ENCODE peak calls at places on chromosomes 16 and 17, in five cellular contexts. One of them, this sample, is unnamed.
A peak's percentile ranks its signal among the peaks of the same experiment; 100 is the strongest.

GRCh38 chr16:81385031-81385756 is 59.4 kb upstream of the CMIP start:
- DNase-seq in ovary: no peak
- DNase-seq in cardiac fibroblast: peak; percentile 25
- DNase-seq in IMR-90: no peak
- DNase-seq in fibroblast of the aortic adventitia: no peak
- DNase-seq in this sample: no peak

GRCh38 chr16:80924372-80924978 is 82.2 kb downstream of the CMC2 start:
- DNase-seq in IMR-90: peak; percentile 43
- DNase-seq in cardiac fibroblast: peak; percentile 76
- DNase-seq in ovary: no peak
- DNase-seq in fibroblast of the aortic adventitia: peak; percentile 56
- DNase-seq in this sample: no peak

GRCh38 chr17:55284001-55284884 is 19.5 kb downstream of the HLF start:
- DNase-seq in cardiac fibroblast: no peak
- DNase-seq in fibroblast of the aortic adventitia: no peak
- DNase-seq in IMR-90: no peak
- DNase-seq in ovary: no peak
- DNase-seq in this sample: no peak

GRCh38 chr17:49748791-49749190 is 15.1 kb downstream of the FAM117A start:
- DNase-seq in ovary: no peak
- DNase-seq in fibroblast of the aortic adventitia: no peak
- DNase-seq in IMR-90: no peak
- DNase-seq in cardiac fibroblast: no peak
- DNase-seq in this sample: no peak

GRCh38 chr16:82735176-82735575 is 108.4 kb downstream of the CDH13 start:
- DNase-seq in cardiac fibroblast: peak; percentile 24
- DNase-seq in fibroblast of the aortic adventitia: no peak
- DNase-seq in IMR-90: no peak
- DNase-seq in ovary: no peak
- DNase-seq in this sample: no peak

GRCh38 chr16:86491643-86492030 is 18.7 kb upstream of the FOXF1 start:
- DNase-seq in ovary: no peak
- DNase-seq in IMR-90: no peak
- DNase-seq in fibroblast of the aortic adventitia: no peak
- DNase-seq in cardiac fibroblast: no peak
- DNase-seq in this sample: no peak

GRCh38 chr17:67477687-67478086 is 100.6 kb downstream of the PITPNC1 start:
- DNase-seq in fibroblast of the aortic adventitia: peak; percentile 66
- DNase-seq in ovary: no peak
- DNase-seq in IMR-90: peak; percentile 80
- DNase-seq in cardiac fibroblast: no peak
- DNase-seq in this sample: no peak

GRCh38 chr16:68070249-68070725 is 14.9 kb upstream of the NFATC3 start:
- DNase-seq in cardiac fibroblast: no peak
- DNase-seq in ovary: no peak
- DNase-seq in IMR-90: no peak
- DNase-seq in fibroblast of the aortic adventitia: no peak
- DNase-seq in this sample: no peak

GRCh38 chr17:55158439-55158838 is 106.3 kb upstream of the HLF start:
- DNase-seq in cardiac fibroblast: no peak
- DNase-seq in fibroblast of the aortic adventitia: no peak
- DNase-seq in IMR-90: no peak
- DNase-seq in ovary: no peak
- DNase-seq in this sample: no peak

GRCh38 chr16:49734330-49734729 is 121.6 kb downstream of the ZNF423 start:
- DNase-seq in IMR-90: no peak
- DNase-seq in ovary: peak; percentile 34
- DNase-seq in cardiac fibroblast: peak; percentile 39
- DNase-seq in fibroblast of the aortic adventitia: peak; percentile 16
- DNase-seq in this sample: no peak

GRCh38 chr17:16909472-16909871 is 62.4 kb downstream of the TNFRSF13B start:
- DNase-seq in IMR-90: no peak
- DNase-seq in cardiac fibroblast: no peak
- DNase-seq in ovary: no peak
- DNase-seq in fibroblast of the aortic adventitia: no peak
- DNase-seq in this sample: no peak

GRCh38 chr17:2049333-2050245 is 5.3 kb upstream of the HIC1 start:
- DNase-seq in ovary: peak; percentile 94
- DNase-seq in IMR-90: peak; percentile 77
- DNase-seq in cardiac fibroblast: peak; percentile 93
- DNase-seq in fibroblast of the aortic adventitia: peak; percentile 78
- DNase-seq in this sample: peak; percentile 94

GRCh38 chr16:87541004-87541881 is 48.4 kb upstream of the ZCCHC14 start:
- DNase-seq in ovary: peak; percentile 54
- DNase-seq in cardiac fibroblast: peak; percentile 73
- DNase-seq in IMR-90: peak; percentile 79
- DNase-seq in fibroblast of the aortic adventitia: peak; percentile 61
- DNase-seq in this sample: peak; percentile 94

GRCh38 chr16:89624775-89625761 is 11.6 kb downstream of the DPEP1 start:
- DNase-seq in fibroblast of the aortic adventitia: no peak
- DNase-seq in ovary: no peak
- DNase-seq in IMR-90: no peak
- DNase-seq in cardiac fibroblast: no peak
- DNase-seq in this sample: no peak

GRCh38 chr16:84462296-84463210 is 41.9 kb downstream of the MEAK7 start:
- DNase-seq in ovary: no peak
- DNase-seq in IMR-90: no peak
- DNase-seq in fibroblast of the aortic adventitia: no peak
- DNase-seq in cardiac fibroblast: no peak
- DNase-seq in this sample: peak; percentile 70

GRCh38 chr16:86571197-86571915 is 4.7 kb downstream of the FOXC2 start:
- DNase-seq in IMR-90: no peak
- DNase-seq in fibroblast of the aortic adventitia: no peak
- DNase-seq in ovary: no peak
- DNase-seq in cardiac fibroblast: no peak
- DNase-seq in this sample: peak; percentile 71

GRCh38 chr16:2228161-2228824 is 4.9 kb downstream of the E4F1 start:
- DNase-seq in fibroblast of the aortic adventitia: no peak
- DNase-seq in IMR-90: no peak
- DNase-seq in ovary: no peak
- DNase-seq in cardiac fibroblast: no peak
- DNase-seq in this sample: no peak

GRCh38 chr16:8665529-8665928 is 8.9 kb upstream of the ABAT start:
- DNase-seq in cardiac fibroblast: no peak
- DNase-seq in ovary: no peak
- DNase-seq in IMR-90: no peak
- DNase-seq in fibroblast of the aortic adventitia: no peak
- DNase-seq in this sample: no peak

GRCh38 chr16:81498351-81498750 is 53.7 kb downstream of the CMIP start:
- DNase-seq in cardiac fibroblast: no peak
- DNase-seq in ovary: no peak
- DNase-seq in fibroblast of the aortic adventitia: no peak
- DNase-seq in IMR-90: no peak
- DNase-seq in this sample: no peak

GRCh38 chr16:56933266-56933619 is 1.3 kb downstream of the HERPUD1 start:
- DNase-seq in IMR-90: no peak
- DNase-seq in ovary: no peak
- DNase-seq in cardiac fibroblast: no peak
- DNase-seq in fibroblast of the aortic adventitia: peak; percentile 35
- DNase-seq in this sample: no peak

GRCh38 chr16:46801428-46802049 is 29.4 kb downstream of the C16orf87 start:
- DNase-seq in cardiac fibroblast: peak; percentile 51
- DNase-seq in ovary: no peak
- DNase-seq in IMR-90: peak; percentile 25
- DNase-seq in fibroblast of the aortic adventitia: peak; percentile 41
- DNase-seq in this sample: no peak

GRCh38 chr16:72927199-72928088 is 120.5 kb downstream of the ZFHX3 start:
- DNase-seq in cardiac fibroblast: peak; percentile 35
- DNase-seq in fibroblast of the aortic adventitia: peak; percentile 16
- DNase-seq in IMR-90: peak; percentile 97
- DNase-seq in ovary: no peak
- DNase-seq in this sample: no peak

GRCh38 chr16:66204761-66205160 is 161.7 kb upstream of the CDH5 start:
- DNase-seq in ovary: no peak
- DNase-seq in fibroblast of the aortic adventitia: peak; percentile 84
- DNase-seq in cardiac fibroblast: peak; percentile 86
- DNase-seq in IMR-90: no peak
- DNase-seq in this sample: no peak

GRCh38 chr17:72107100-72107499 is 13.7 kb upstream of the SOX9 start:
- DNase-seq in IMR-90: no peak
- DNase-seq in fibroblast of the aortic adventitia: no peak
- DNase-seq in cardiac fibroblast: no peak
- DNase-seq in ovary: no peak
- DNase-seq in this sample: no peak

GRCh38 chr16:48574148-48574547 is 35.8 kb downstream of the N4BP1 start:
- DNase-seq in cardiac fibroblast: peak; percentile 52
- DNase-seq in fibroblast of the aortic adventitia: peak; percentile 75
- DNase-seq in IMR-90: no peak
- DNase-seq in ovary: no peak
- DNase-seq in this sample: no peak

GRCh38 chr16:57262841-57263584 is 18.0 kb downstream of the ARL2BP start:
- DNase-seq in ovary: no peak
- DNase-seq in IMR-90: no peak
- DNase-seq in cardiac fibroblast: no peak
- DNase-seq in fibroblast of the aortic adventitia: no peak
- DNase-seq in this sample: no peak

GRCh38 chr16:54934536-54935410 is 4.1 kb downstream of the IRX5 start:
- DNase-seq in ovary: no peak
- DNase-seq in cardiac fibroblast: no peak
- DNase-seq in IMR-90: no peak
- DNase-seq in fibroblast of the aortic adventitia: peak; percentile 10
- DNase-seq in this sample: no peak

GRCh38 chr16:842061-842476 is 41.5 kb upstream of the GNG13 start:
- DNase-seq in cardiac fibroblast: peak; percentile 23
- DNase-seq in ovary: no peak
- DNase-seq in fibroblast of the aortic adventitia: no peak
- DNase-seq in IMR-90: peak; percentile 8
- DNase-seq in this sample: no peak

GRCh38 chr16:610513-611381 is 20.0 kb upstream of the WFIKKN1 start:
- DNase-seq in ovary: peak; percentile 47
- DNase-seq in fibroblast of the aortic adventitia: no peak
- DNase-seq in cardiac fibroblast: no peak
- DNase-seq in IMR-90: no peak
- DNase-seq in this sample: no peak

GRCh38 chr16:12393208-12393607 is 410.5 kb downstream of the CPPED1 start:
- DNase-seq in fibroblast of the aortic adventitia: no peak
- DNase-seq in cardiac fibroblast: no peak
- DNase-seq in ovary: no peak
- DNase-seq in IMR-90: no peak
- DNase-seq in this sample: no peak

GRCh38 chr17:48066192-48066591 is 18.0 kb downstream of the NFE2L1 start:
- DNase-seq in fibroblast of the aortic adventitia: no peak
- DNase-seq in ovary: no peak
- DNase-seq in cardiac fibroblast: no peak
- DNase-seq in IMR-90: no peak
- DNase-seq in this sample: no peak

GRCh38 chr17:38660097-38661026 is 14.4 kb downstream of the EPOP start:
- DNase-seq in cardiac fibroblast: no peak
- DNase-seq in ovary: no peak
- DNase-seq in IMR-90: no peak
- DNase-seq in fibroblast of the aortic adventitia: no peak
- DNase-seq in this sample: no peak

DNA sequence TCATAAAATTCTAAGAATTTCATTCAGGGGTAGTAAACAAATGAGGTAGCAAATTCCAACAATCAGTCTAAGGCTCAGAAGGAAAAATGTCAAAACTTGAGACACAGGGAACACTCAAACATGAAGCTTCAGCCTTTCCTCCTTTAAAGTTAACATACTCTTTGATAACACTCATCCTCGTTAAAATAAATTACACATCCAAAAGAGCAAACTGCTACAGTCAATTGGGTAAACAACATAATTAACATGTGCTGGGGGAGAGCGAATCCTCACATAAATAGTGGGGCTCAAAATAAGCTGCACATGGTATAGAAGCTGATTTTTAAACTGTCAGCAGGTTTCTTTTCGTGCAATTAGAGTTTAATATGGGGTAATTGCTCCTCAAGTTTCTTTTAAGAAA is 12.9 kb downstream of the GRB2 start:
- DNase-seq in ovary: no peak
- DNase-seq in IMR-90: no peak
- DNase-seq in cardiac fibroblast: no peak
- DNase-seq in fibroblast of the aortic adventitia: no peak
- DNase-seq in this sample: no peak
- H3K4me3 ChIP-seq in ovary: no peak overlapping the region
- H3K4me3 ChIP-seq in IMR-90: peak overlapping the region; percentile 77
- H3K4me3 ChIP-seq in cardiac fibroblast: no peak overlapping the region
- H3K4me3 ChIP-seq in fibroblast of the aortic adventitia: peak overlapping the region; percentile 76
- H3K4me3 ChIP-seq in this sample: no peak overlapping the region

GRCh38 chr17:28737316-28737715 is 6.5 kb upstream of the TRAF4 start:
- DNase-seq in fibroblast of the aortic adventitia: no peak
- DNase-seq in cardiac fibroblast: no peak
- DNase-seq in ovary: no peak
- DNase-seq in IMR-90: no peak
- DNase-seq in this sample: no peak
- TF ChIP-seq CTCF in fibroblast of the aortic adventitia: no peak
- TF ChIP-seq CTCF in cardiac fibroblast: no peak
- TF ChIP-seq CTCF in ovary: no peak
- TF ChIP-seq CTCF in IMR-90: no peak
- TF ChIP-seq CTCF in this sample: no peak

DNA sequence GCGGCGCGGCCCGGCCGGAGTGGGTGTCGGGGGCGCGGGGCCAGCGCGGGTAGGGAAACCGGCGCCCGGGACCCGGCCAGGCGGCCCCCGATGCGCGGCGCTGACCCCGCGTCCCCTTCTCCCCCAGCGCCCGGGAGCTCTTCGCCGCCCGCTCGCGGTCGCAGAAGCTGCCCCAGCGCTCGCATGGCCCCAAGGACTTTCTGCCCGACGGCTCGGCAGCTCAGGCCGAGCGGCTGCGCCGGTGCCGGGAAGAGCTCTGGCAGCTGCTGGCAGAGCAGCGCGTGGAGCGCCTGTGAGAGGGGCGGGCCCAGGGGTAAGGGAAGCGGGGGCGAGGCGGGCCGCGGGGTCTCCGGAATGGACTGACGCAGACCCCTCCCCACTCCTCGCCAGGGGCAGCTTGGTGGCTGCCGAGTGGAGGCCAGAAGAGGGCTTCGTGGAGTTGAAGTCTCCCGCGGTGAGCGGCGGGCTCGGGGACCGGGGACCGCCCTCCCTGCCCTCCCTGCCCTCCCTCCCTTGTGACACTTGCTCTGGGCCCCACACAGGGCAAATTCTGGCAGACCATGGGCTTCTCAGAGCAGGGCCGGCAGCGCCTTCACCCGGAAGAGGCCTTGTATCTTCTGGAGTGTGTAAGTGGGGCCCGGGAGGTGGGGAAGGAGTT is 420 bp downstream of the TSEN54 start:
- DNase-seq in fibroblast of the aortic adventitia: peak; percentile 25
- DNase-seq in cardiac fibroblast: peak; percentile 49
- DNase-seq in IMR-90: no peak
- DNase-seq in ovary: peak; percentile 44
- DNase-seq in this sample: no peak
- H3K4me3 ChIP-seq in fibroblast of the aortic adventitia: peak overlapping the region; percentile 78
- H3K4me3 ChIP-seq in cardiac fibroblast: peak overlapping the region; percentile 77
- H3K4me3 ChIP-seq in IMR-90: peak overlapping the region; percentile 82
- H3K4me3 ChIP-seq in ovary: peak overlapping the region; percentile 94
- H3K4me3 ChIP-seq in this sample: peak overlapping the region; percentile 78

GRCh38 chr17:58219007-58219788 is at the start of gene MKS1:
- DNase-seq in cardiac fibroblast: peak; percentile 93
- DNase-seq in fibroblast of the aortic adventitia: peak; percentile 86
- DNase-seq in ovary: peak; percentile 93
- DNase-seq in IMR-90: peak; percentile 85
- DNase-seq in this sample: peak; percentile 93
- TF ChIP-seq CTCF in cardiac fibroblast: peak; percentile 72
- TF ChIP-seq CTCF in fibroblast of the aortic adventitia: peak; percentile 68
- TF ChIP-seq CTCF in ovary: peak; percentile 77
- TF ChIP-seq CTCF in IMR-90: peak; percentile 59
- TF ChIP-seq CTCF in this sample: peak; percentile 62